ENCODE peak calls at places on chromosomes 2 and 18, in six cellular contexts. One of them, this sample, is unnamed.

GRCh38 chr2:145228506-145228905 is 708.6 kb upstream of the ZEB2 start:
- DNase-seq in neuronal stem cell: no peak
- DNase-seq in H9: no peak
- DNase-seq in mesenchymal stem cell: peak
- DNase-seq in H1: no peak
- DNase-seq in trophoblast cell: no peak
- DNase-seq in this sample: peak

GRCh38 chr2:100265226-100265625 is 57.1 kb downstream of the LONRF2 start:
- DNase-seq in neuronal stem cell: no peak
- DNase-seq in H9: no peak
- DNase-seq in mesenchymal stem cell: no peak
- DNase-seq in H1: no peak
- DNase-seq in trophoblast cell: no peak
- DNase-seq in this sample: no peak

GRCh38 chr18:48123965-48124364 is 193.5 kb upstream of the SMAD2 start:
- DNase-seq in neuronal stem cell: no peak
- DNase-seq in H9: no peak
- DNase-seq in mesenchymal stem cell: no peak
- DNase-seq in H1: no peak
- DNase-seq in trophoblast cell: no peak
- DNase-seq in this sample: no peak

GRCh38 chr18:47284691-47285370 is 33.4 kb upstream of the SKOR2 start:
- DNase-seq in neuronal stem cell: no peak
- DNase-seq in H9: no peak
- DNase-seq in mesenchymal stem cell: no peak
- DNase-seq in H1: no peak
- DNase-seq in trophoblast cell: no peak
- DNase-seq in this sample: no peak

GRCh38 chr2:68396093-68396492 is 31.0 kb downstream of the PLEK start:
- DNase-seq in neuronal stem cell: no peak
- DNase-seq in H9: no peak
- DNase-seq in mesenchymal stem cell: no peak
- DNase-seq in H1: no peak
- DNase-seq in trophoblast cell: no peak
- DNase-seq in this sample: no peak

GRCh38 chr18:58313491-58314032 is 269.5 kb downstream of the NEDD4L start:
- DNase-seq in neuronal stem cell: no peak
- DNase-seq in H9: no peak
- DNase-seq in mesenchymal stem cell: no peak
- DNase-seq in H1: no peak
- DNase-seq in trophoblast cell: no peak
- DNase-seq in this sample: no peak

GRCh38 chr2:128548461-128548891 is 229.8 kb upstream of the HS6ST1 start:
- DNase-seq in neuronal stem cell: no peak
- DNase-seq in H9: no peak
- DNase-seq in mesenchymal stem cell: no peak
- DNase-seq in H1: no peak
- DNase-seq in trophoblast cell: no peak
- DNase-seq in this sample: no peak

GRCh38 chr2:239003933-239004636 is 156.2 kb downstream of the TWIST2 start:
- DNase-seq in neuronal stem cell: no peak
- DNase-seq in H9: no peak
- DNase-seq in mesenchymal stem cell: no peak
- DNase-seq in H1: no peak
- DNase-seq in trophoblast cell: no peak
- DNase-seq in this sample: no peak

GRCh38 chr2:239236808-239237205 is 164.0 kb downstream of the HDAC4 start:
- DNase-seq in neuronal stem cell: no peak
- DNase-seq in H9: no peak
- DNase-seq in mesenchymal stem cell: no peak
- DNase-seq in H1: no peak
- DNase-seq in trophoblast cell: no peak
- DNase-seq in this sample: no peak

GRCh38 chr2:106161938-106162814 is 31.9 kb downstream of the UXS1 start:
- DNase-seq in neuronal stem cell: no peak
- DNase-seq in H9: no peak
- DNase-seq in mesenchymal stem cell: no peak
- DNase-seq in H1: no peak
- DNase-seq in trophoblast cell: peak
- DNase-seq in this sample: no peak

GRCh38 chr2:201246280-201246679 is 14.1 kb upstream of the CASP8 start:
- DNase-seq in neuronal stem cell: no peak
- DNase-seq in H9: no peak
- DNase-seq in mesenchymal stem cell: no peak
- DNase-seq in H1: no peak
- DNase-seq in trophoblast cell: no peak
- DNase-seq in this sample: no peak

GRCh38 chr2:133526468-133526769 is 41.8 kb downstream of the NCKAP5 start:
- DNase-seq in neuronal stem cell: no peak
- DNase-seq in H9: no peak
- DNase-seq in mesenchymal stem cell: peak
- DNase-seq in H1: no peak
- DNase-seq in trophoblast cell: no peak
- DNase-seq in this sample: peak

GRCh38 chr2:169354244-169354643 is 8.1 kb downstream of the LRP2 start:
- DNase-seq in neuronal stem cell: no peak
- DNase-seq in H9: no peak
- DNase-seq in mesenchymal stem cell: no peak
- DNase-seq in H1: no peak
- DNase-seq in trophoblast cell: no peak
- DNase-seq in this sample: no peak

DNA sequence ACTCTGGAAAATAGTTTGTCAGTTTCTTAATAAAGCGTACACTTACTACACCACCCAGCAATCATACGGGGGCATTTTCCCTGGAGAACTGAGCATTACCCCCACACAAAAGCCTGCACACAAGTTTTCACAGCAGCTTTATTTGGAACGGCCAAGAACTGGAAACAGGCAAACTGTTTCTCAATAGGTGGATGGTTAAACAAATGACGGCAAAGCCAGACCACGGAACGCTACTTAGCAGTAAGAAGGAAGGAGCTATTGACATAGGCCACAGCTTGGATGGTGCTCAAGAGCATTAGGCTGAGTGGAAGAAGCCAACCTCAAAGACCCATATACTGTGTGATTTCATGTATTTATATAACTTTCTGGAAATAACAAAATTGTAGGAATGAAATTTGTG is 9.0 kb downstream of the MALL start:
- DNase-seq in neuronal stem cell: no peak
- DNase-seq in H9: no peak
- DNase-seq in mesenchymal stem cell: peak
- DNase-seq in H1: no peak
- DNase-seq in trophoblast cell: no peak
- DNase-seq in this sample: peak
- H4K91ac ChIP-seq in neuronal stem cell: no peak
- H4K91ac ChIP-seq in H9: no peak
- H4K91ac ChIP-seq in mesenchymal stem cell: no peak
- H4K91ac ChIP-seq in H1: no peak
- H4K91ac ChIP-seq in trophoblast cell: no peak
- H4K91ac ChIP-seq in this sample: no peak

GRCh38 chr2:36339819-36340218 is 15.8 kb upstream of the CRIM1 start:
- DNase-seq in neuronal stem cell: no peak
- DNase-seq in H9: no peak
- DNase-seq in mesenchymal stem cell: no peak
- DNase-seq in H1: no peak
- DNase-seq in trophoblast cell: no peak
- DNase-seq in this sample: peak

GRCh38 chr2:36336321-36336720 is 19.3 kb upstream of the CRIM1 start:
- DNase-seq in neuronal stem cell: no peak
- DNase-seq in H9: no peak
- DNase-seq in mesenchymal stem cell: no peak
- DNase-seq in H1: no peak
- DNase-seq in trophoblast cell: no peak
- DNase-seq in this sample: no peak

GRCh38 chr2:36338827-36339145 is 16.8 kb upstream of the CRIM1 start:
- DNase-seq in neuronal stem cell: no peak
- DNase-seq in H9: no peak
- DNase-seq in mesenchymal stem cell: peak
- DNase-seq in H1: no peak
- DNase-seq in trophoblast cell: no peak
- DNase-seq in this sample: peak

GRCh38 chr2:36337354-36337753 is 18.2 kb upstream of the CRIM1 start:
- DNase-seq in neuronal stem cell: no peak
- DNase-seq in H9: no peak
- DNase-seq in mesenchymal stem cell: no peak
- DNase-seq in H1: no peak
- DNase-seq in trophoblast cell: no peak
- DNase-seq in this sample: no peak

GRCh38 chr2:36338124-36338826 is 17.3 kb upstream of the CRIM1 start:
- DNase-seq in neuronal stem cell: no peak
- DNase-seq in H9: no peak
- DNase-seq in mesenchymal stem cell: no peak
- DNase-seq in H1: no peak
- DNase-seq in trophoblast cell: peak
- DNase-seq in this sample: no peak
- H3K4ac ChIP-seq in neuronal stem cell: no peak
- H3K4ac ChIP-seq in H9: no peak
- H3K4ac ChIP-seq in mesenchymal stem cell: no peak
- H3K4ac ChIP-seq in H1: no peak
- H3K4ac ChIP-seq in trophoblast cell: no peak
- H3K4ac ChIP-seq in this sample: peak

GRCh38 chr2:109710505-109711229 is 83.4 kb upstream of the RGPD5 start:
- DNase-seq in neuronal stem cell: no peak
- DNase-seq in H9: peak
- DNase-seq in mesenchymal stem cell: no peak
- DNase-seq in H1: no peak
- DNase-seq in trophoblast cell: no peak
- DNase-seq in this sample: no peak
- H4K91ac ChIP-seq in neuronal stem cell: no peak
- H4K91ac ChIP-seq in H9: no peak
- H4K91ac ChIP-seq in mesenchymal stem cell: no peak
- H4K91ac ChIP-seq in H1: no peak
- H4K91ac ChIP-seq in trophoblast cell: no peak
- H4K91ac ChIP-seq in this sample: no peak

GRCh38 chr18:76494541-76495403 is at the start of gene ZNF516:
- DNase-seq in neuronal stem cell: peak
- DNase-seq in H9: no peak
- DNase-seq in mesenchymal stem cell: peak
- DNase-seq in H1: no peak
- DNase-seq in trophoblast cell: no peak
- DNase-seq in this sample: peak
- H3K4ac ChIP-seq in neuronal stem cell: peak
- H3K4ac ChIP-seq in H9: no peak
- H3K4ac ChIP-seq in mesenchymal stem cell: peak
- H3K4ac ChIP-seq in H1: peak
- H3K4ac ChIP-seq in trophoblast cell: no peak
- H3K4ac ChIP-seq in this sample: peak

GRCh38 chr2:143533846-143534245 is 404.6 kb downstream of the ARHGAP15 start:
- DNase-seq in neuronal stem cell: no peak
- DNase-seq in H9: no peak
- DNase-seq in mesenchymal stem cell: no peak
- DNase-seq in H1: no peak
- DNase-seq in trophoblast cell: no peak
- DNase-seq in this sample: no peak
- H4K91ac ChIP-seq in neuronal stem cell: no peak
- H4K91ac ChIP-seq in H9: no peak
- H4K91ac ChIP-seq in mesenchymal stem cell: no peak
- H4K91ac ChIP-seq in H1: no peak
- H4K91ac ChIP-seq in trophoblast cell: no peak
- H4K91ac ChIP-seq in this sample: no peak

GRCh38 chr18:31684279-31685096 is at the start of gene B4GALT6:
- DNase-seq in neuronal stem cell: peak
- DNase-seq in H9: peak
- DNase-seq in mesenchymal stem cell: peak
- DNase-seq in H1: peak
- DNase-seq in trophoblast cell: no peak
- DNase-seq in this sample: no peak
- H3K4ac ChIP-seq in neuronal stem cell: no peak
- H3K4ac ChIP-seq in H9: no peak
- H3K4ac ChIP-seq in mesenchymal stem cell: no peak
- H3K4ac ChIP-seq in H1: no peak
- H3K4ac ChIP-seq in trophoblast cell: peak
- H3K4ac ChIP-seq in this sample: no peak

DNA sequence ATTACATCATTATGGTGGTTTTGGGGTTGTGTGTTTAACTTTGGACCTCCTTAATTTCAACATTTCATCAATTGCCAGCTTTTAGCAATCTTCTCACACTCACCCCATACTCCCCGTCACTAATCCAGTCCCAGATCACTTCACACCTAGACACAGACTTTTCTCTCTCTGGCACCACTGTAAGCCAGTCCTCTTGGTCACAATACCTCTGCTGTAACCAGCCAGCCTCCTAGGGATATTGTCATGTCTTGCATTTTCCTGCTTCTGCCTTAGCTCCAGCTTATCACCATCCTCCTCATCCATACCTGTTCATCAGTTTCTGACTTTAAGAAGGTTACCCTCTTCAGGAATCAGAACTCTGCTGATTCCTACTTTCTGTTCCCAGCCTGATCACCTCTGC is 1.6 kb upstream of the STK17B start:
- DNase-seq in neuronal stem cell: no peak
- DNase-seq in H9: no peak
- DNase-seq in mesenchymal stem cell: no peak
- DNase-seq in H1: no peak
- DNase-seq in trophoblast cell: no peak
- DNase-seq in this sample: no peak
- H4K91ac ChIP-seq in neuronal stem cell: no peak
- H4K91ac ChIP-seq in H9: no peak
- H4K91ac ChIP-seq in mesenchymal stem cell: peak
- H4K91ac ChIP-seq in H1: no peak
- H4K91ac ChIP-seq in trophoblast cell: no peak
- H4K91ac ChIP-seq in this sample: no peak

DNA sequence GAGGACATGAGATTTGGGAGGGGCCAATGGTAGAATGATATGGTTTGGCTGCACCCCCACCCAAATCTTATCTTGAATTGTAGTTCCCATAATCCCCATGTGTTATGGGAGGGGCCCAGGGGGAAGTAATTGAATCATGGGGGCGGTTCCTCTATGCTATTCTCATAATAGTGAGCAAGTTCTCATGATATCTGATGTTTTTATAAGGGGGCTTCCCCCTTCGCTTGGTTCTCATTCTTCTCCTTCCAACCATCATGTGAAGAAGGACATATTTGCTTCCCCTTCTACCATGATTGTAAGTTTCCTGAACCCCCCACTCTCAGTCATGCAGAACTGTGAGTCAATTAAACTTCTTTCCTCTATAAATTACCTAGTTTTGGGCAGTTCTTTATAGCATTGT is 37.0 kb upstream of the ERMN start:
- DNase-seq in neuronal stem cell: no peak
- DNase-seq in H9: no peak
- DNase-seq in mesenchymal stem cell: no peak
- DNase-seq in H1: no peak
- DNase-seq in trophoblast cell: no peak
- DNase-seq in this sample: no peak
- H3K4ac ChIP-seq in neuronal stem cell: no peak
- H3K4ac ChIP-seq in H9: no peak
- H3K4ac ChIP-seq in mesenchymal stem cell: no peak
- H3K4ac ChIP-seq in H1: no peak
- H3K4ac ChIP-seq in trophoblast cell: no peak
- H3K4ac ChIP-seq in this sample: no peak

This sample was measured in IMR-90.